ENCODE peak calls at places on chromosomes 3 and 15, in nine cellular contexts. Q is OCI-LY7; Y is cardiac fibroblast; L is coronary artery; S is AG09309; G is endodermal cell; N is CD8-positive, alpha-beta T cell; C is fibroblast of mammary gland; W is lower lobe of right lung. J is an unnamed sample.

GRCh38 chr3:5022187-5022965 is 43.1 kb downstream of the BHLHE40 start:
- DNase-seq in N (no peak), L (no peak), G (no peak), C (peak; percentile 55), S (no peak), Q (no peak), W (no peak), Y (no peak), J (no peak)

GRCh38 chr3:10354373-10355015 is 33.6 kb upstream of the SEC13 start:
- DNase-seq in Q (no peak), N (no peak), Y (peak; percentile 12), S (no peak), W (peak; percentile 4), L (no peak), C (peak; percentile 18), G (no peak), J (no peak)

GRCh38 chr3:79729096-79729495 is 38.7 kb downstream of the ROBO1 start:
- DNase-seq in W (no peak), Y (peak; percentile 2), C (no peak), Q (no peak), N (no peak), G (no peak), L (no peak), S (no peak), J (peak; percentile 22)

GRCh38 chr15:29747837-29748417 is 74.3 kb downstream of the TJP1 start:
- DNase-seq in L (no peak), Q (peak; percentile 11), C (peak; percentile 36), G (no peak), N (no peak), S (no peak), W (no peak), Y (peak; percentile 57), J (peak; percentile 59)

GRCh38 chr15:33138000-33138399 is 56.5 kb downstream of the FMN1 start:
- DNase-seq in Q (no peak), N (no peak), S (no peak), G (no peak), L (no peak), W (no peak), C (no peak), Y (peak; percentile 8), J (no peak)

GRCh38 chr3:146650691-146651090 is 45.5 kb upstream of the PLSCR5 start:
- DNase-seq in Q (no peak), S (no peak), C (no peak), N (no peak), L (no peak), W (no peak), G (no peak), Y (no peak), J (peak; percentile 4)

GRCh38 chr15:52509500-52510244 is 19.0 kb downstream of the MYO5A start:
- DNase-seq in G (no peak), N (no peak), C (no peak), Y (no peak), L (no peak), W (no peak), Q (no peak), S (no peak), J (no peak)

GRCh38 chr3:62368705-62369475 is 4.5 kb downstream of the FEZF2 start:
- DNase-seq in W (no peak), S (no peak), N (no peak), C (no peak), L (no peak), Y (no peak), G (peak; percentile 87), Q (no peak), J (no peak)

GRCh38 chr15:74130089-74130848 is at the start of gene ISLR2:
- DNase-seq in Q (no peak), G (no peak), W (no peak), N (no peak), Y (peak; percentile 29), C (no peak), S (no peak), L (no peak), J (no peak)

GRCh38 chr3:159992601-159993000 is 4.0 kb downstream of the IL12A start:
- DNase-seq in G (no peak), W (no peak), N (no peak), C (no peak), Y (no peak), S (no peak), Q (no peak), L (no peak), J (no peak)

GRCh38 chr3:159988617-159989251 is at the start of gene IL12A:
- DNase-seq in C (peak; percentile 71), L (peak; percentile 81), Y (peak; percentile 77), G (peak; percentile 94), W (peak; percentile 88), S (no peak), N (peak; percentile 80), Q (no peak), J (peak; percentile 70)

GRCh38 chr3:159991591-159991990 is 3.0 kb downstream of the IL12A start:
- DNase-seq in G (no peak), L (no peak), W (no peak), C (no peak), S (no peak), Q (no peak), Y (no peak), N (no peak), J (no peak)

GRCh38 chr3:159987291-159987711 is 1.3 kb upstream of the IL12A start:
- DNase-seq in C (peak; percentile 89), W (no peak), G (no peak), Q (no peak), L (no peak), Y (peak; percentile 23), N (no peak), S (no peak), J (no peak)

DNA sequence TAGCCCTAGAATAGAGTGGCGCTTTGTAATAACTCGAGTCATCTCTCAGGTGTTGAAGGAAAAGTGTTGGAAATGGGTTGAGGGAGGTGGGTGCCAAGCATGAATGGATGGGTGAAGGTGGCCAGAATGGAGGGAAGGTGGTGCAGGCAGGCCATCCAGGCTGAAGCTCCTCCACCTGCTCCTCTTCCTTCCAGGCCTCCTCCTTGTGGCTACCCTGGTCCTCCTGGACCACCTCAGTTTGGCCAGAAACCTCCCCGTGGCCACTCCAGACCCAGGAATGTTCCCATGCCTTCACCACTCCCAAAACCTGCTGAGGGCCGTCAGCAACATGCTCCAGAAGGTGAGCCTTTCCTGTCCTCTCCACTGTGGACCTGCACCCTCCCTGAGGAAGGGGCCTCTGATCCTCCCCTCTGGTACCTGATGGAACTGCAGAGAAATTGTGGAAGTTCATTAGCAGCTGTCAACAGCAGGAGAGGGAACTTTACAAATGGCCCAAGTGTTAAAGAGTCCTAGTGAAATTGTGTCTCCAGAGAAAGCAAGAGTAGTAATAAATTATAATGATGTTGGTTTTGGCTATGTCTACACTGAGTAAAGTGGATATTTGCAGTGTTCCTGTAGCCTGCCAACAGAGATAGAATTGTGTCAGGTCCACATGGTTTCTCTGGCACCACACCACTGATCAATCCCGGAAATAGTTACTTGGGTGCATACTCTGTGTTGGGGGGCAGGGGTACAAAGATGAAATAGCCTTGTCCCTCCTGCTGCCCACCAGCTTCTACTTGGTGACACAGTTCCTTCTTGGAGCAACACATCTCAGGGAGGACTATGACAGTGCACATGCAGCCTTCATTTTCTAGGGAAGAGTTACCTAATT is 1.6 kb downstream of the IL12A start:
- DNase-seq in S (no peak), W (no peak), Y (no peak), G (peak; percentile 55), Q (no peak), C (peak; percentile 30), N (no peak), L (no peak), J (no peak)
- TF ChIP-seq CTCF in S (no peak), W (no peak), Y (no peak), G (peak; percentile 61), Q (no peak), C (peak; percentile 8), N (no peak), L (no peak), J (no peak)

GRCh38 chr3:185931777-185932176 is 6.0 kb downstream of the TRA2B start:
- DNase-seq in L (no peak), N (no peak), Q (no peak), W (no peak), Y (no peak), G (no peak), S (no peak), C (no peak), J (no peak)

GRCh38 chr3:185930393-185931107 is 7.3 kb downstream of the TRA2B start:
- DNase-seq in L (no peak), W (no peak), S (no peak), G (peak; percentile 15), Y (no peak), Q (no peak), C (peak; percentile 53), N (no peak), J (no peak)

GRCh38 chr3:185934726-185935464 is 2.9 kb downstream of the TRA2B start:
- DNase-seq in G (peak; percentile 14), S (no peak), W (no peak), Q (no peak), C (peak; percentile 56), N (no peak), Y (no peak), L (no peak), J (no peak)

GRCh38 chr3:185933374-185933950 is 4.4 kb downstream of the TRA2B start:
- DNase-seq in C (no peak), L (no peak), N (no peak), S (no peak), Q (no peak), Y (no peak), G (no peak), W (no peak), J (no peak)

DNA sequence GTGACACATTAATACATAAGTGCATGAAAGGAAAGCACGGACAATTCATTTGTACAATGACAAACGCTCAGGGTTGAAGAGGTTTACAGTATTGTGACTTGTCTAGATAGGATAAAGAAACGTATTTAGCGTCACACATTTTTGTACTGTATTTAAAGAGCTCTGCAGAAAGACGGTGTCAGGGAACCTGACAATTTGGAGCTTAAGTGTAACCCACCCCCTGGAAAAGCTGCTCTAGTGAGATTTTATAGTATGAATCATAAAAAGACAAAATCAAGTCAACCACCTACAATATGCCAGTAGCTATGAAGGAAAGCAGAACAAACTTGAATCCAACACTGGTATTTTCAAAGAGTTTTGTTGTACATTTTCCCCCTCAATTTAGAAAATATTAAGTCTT is 5.6 kb downstream of the TRA2B start:
- DNase-seq in Y (no peak), G (peak; percentile 19), N (no peak), W (no peak), Q (no peak), S (no peak), L (no peak), C (no peak), J (no peak)
- H3K4me3 ChIP-seq in Y (no peak overlapping the region), G (peak overlapping the region; percentile 92), N (peak overlapping the region; percentile 1), W (peak overlapping the region; percentile 22), Q (peak overlapping the region; percentile 92), S (no peak overlapping the region), L (peak overlapping the region; percentile 88), C (peak overlapping the region; percentile 14), J (peak overlapping the region; percentile 38)

GRCh38 chr3:166637984-166638530 is 742.0 kb downstream of the ZBBX start:
- DNase-seq in Q (no peak), S (no peak), G (no peak), C (no peak), L (no peak), W (no peak), Y (no peak), N (no peak), J (no peak)
- TF ChIP-seq CTCF in Q (no peak), S (no peak), G (no peak), C (no peak), L (no peak), W (no peak), Y (no peak), N (no peak), J (no peak)

DNA sequence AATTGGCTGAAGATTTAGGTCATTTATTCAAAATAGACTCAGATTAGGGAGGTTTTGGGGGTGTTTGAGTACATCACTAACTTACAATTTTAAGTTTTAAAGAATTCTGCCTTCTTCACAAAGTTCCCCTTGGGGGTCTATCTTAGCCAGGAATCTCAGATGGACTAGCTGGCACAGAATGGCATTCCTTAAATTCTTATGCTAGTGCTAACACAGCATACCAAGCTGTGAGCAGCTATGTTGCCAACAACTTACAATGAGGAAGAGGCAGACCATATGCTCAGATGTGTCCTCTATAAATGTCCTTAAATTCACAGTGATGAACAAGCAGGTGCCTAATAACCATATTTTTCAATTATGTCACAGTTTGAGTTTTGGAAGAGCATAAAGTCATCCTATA is 60.9 kb upstream of the NPHP3 start:
- DNase-seq in W (no peak), N (no peak), S (no peak), G (no peak), L (no peak), Y (peak; percentile 14), C (no peak), Q (no peak), J (peak; percentile 8)
- H3K4me3 ChIP-seq in W (no peak overlapping the region), N (no peak overlapping the region), S (no peak overlapping the region), G (no peak overlapping the region), L (no peak overlapping the region), Y (no peak overlapping the region), C (no peak overlapping the region), Q (no peak overlapping the region), J (no peak overlapping the region)

J was measured in fibroblast of pulmonary artery.